ENCODE peak calls at places on chromosomes 6 and 20, in nine cellular contexts. W is BE2C, T is ovary, N is SK-N-MC, Z is mesendoderm, H is AG04450, S is SK-N-SH, L is sigmoid colon, E is HepG2. C is an unnamed sample.

GRCh38 chr6:43171284-43172126 is 436 bp downstream of the SRF start:
- DNase-seq in W (peak), T (no peak), N (no peak), Z (no peak), H (no peak), S (peak), L (no peak), E (no peak), C (no peak)

GRCh38 chr6:1871936-1872335 is 262.2 kb downstream of the FOXC1 start:
- DNase-seq in W (no peak), T (peak), N (no peak), Z (peak), H (no peak), S (peak), L (no peak), E (no peak), C (no peak)

GRCh38 chr6:24719125-24719931 is at the start of gene C6orf62:
- DNase-seq in W (peak), T (peak), N (peak), Z (peak), H (no peak), S (peak), L (no peak), E (no peak), C (no peak)

GRCh38 chr6:163637524-163637923 is 223.0 kb downstream of the QKI start:
- DNase-seq in W (no peak), T (no peak), N (no peak), Z (no peak), H (no peak), S (no peak), L (no peak), E (no peak), C (no peak)

GRCh38 chr6:33771342-33772113 is 17.4 kb downstream of the LEMD2 start:
- DNase-seq in W (peak), T (peak), N (peak), Z (peak), H (peak), S (peak), L (peak), E (no peak), C (peak)

GRCh38 chr20:59438201-59438600 is 137.8 kb downstream of the EDN3 start:
- DNase-seq in W (peak), T (no peak), N (no peak), Z (peak), H (no peak), S (no peak), L (no peak), E (no peak), C (no peak)

GRCh38 chr6:136613477-136613876 is 63.3 kb upstream of the MAP7 start:
- DNase-seq in W (no peak), T (no peak), N (no peak), Z (no peak), H (no peak), S (no peak), L (no peak), E (no peak), C (peak)

GRCh38 chr6:158287047-158287446 is 25.2 kb upstream of the TULP4 start:
- DNase-seq in W (no peak), T (no peak), N (no peak), Z (no peak), H (no peak), S (no peak), L (no peak), E (no peak), C (no peak)

GRCh38 chr20:38139919-38140753 is 24.9 kb downstream of the TGM2 start:
- DNase-seq in W (peak), T (no peak), N (peak), Z (peak), H (no peak), S (peak), L (peak), E (no peak), C (no peak)

GRCh38 chr20:48278961-48279481 is 493.7 kb upstream of the SULF2 start:
- DNase-seq in W (no peak), T (no peak), N (no peak), Z (peak), H (no peak), S (no peak), L (no peak), E (no peak), C (no peak)

GRCh38 chr6:4509506-4509905 is 266.7 kb upstream of the CDYL start:
- DNase-seq in W (no peak), T (no peak), N (no peak), Z (no peak), H (no peak), S (no peak), L (no peak), E (no peak), C (no peak)

GRCh38 chr6:7146079-7146828 is 38.5 kb downstream of the RREB1 start:
- DNase-seq in W (no peak), T (peak), N (no peak), Z (peak), H (no peak), S (no peak), L (peak), E (peak), C (no peak)

GRCh38 chr6:15839969-15840541 is 177.2 kb upstream of the DTNBP1 start:
- DNase-seq in W (no peak), T (no peak), N (no peak), Z (no peak), H (no peak), S (no peak), L (no peak), E (no peak), C (no peak)

GRCh38 chr6:159941286-159942113 is 27.4 kb upstream of the IGF2R start:
- DNase-seq in W (no peak), T (no peak), N (no peak), Z (peak), H (no peak), S (peak), L (no peak), E (peak), C (no peak)

GRCh38 chr6:155882527-155883333 is 427.1 kb upstream of the NOX3 start:
- DNase-seq in W (no peak), T (no peak), N (no peak), Z (no peak), H (no peak), S (no peak), L (no peak), E (no peak), C (peak)

GRCh38 chr6:99617131-99617530 is 10.5 kb downstream of the PRDM13 start:
- DNase-seq in W (no peak), T (no peak), N (no peak), Z (no peak), H (no peak), S (no peak), L (no peak), E (no peak), C (no peak)

GRCh38 chr6:128209771-128210170 is 308.9 kb upstream of the THEMIS start:
- DNase-seq in W (no peak), T (no peak), N (no peak), Z (peak), H (no peak), S (no peak), L (no peak), E (peak), C (peak)

GRCh38 chr20:16918366-16918765 is 170.2 kb downstream of the OTOR start:
- DNase-seq in W (no peak), T (no peak), N (no peak), Z (no peak), H (no peak), S (no peak), L (no peak), E (no peak), C (no peak)

GRCh38 chr20:63006611-63007471 is at the start of gene BHLHE23:
- DNase-seq in W (no peak), T (no peak), N (no peak), Z (peak), H (no peak), S (no peak), L (no peak), E (no peak), C (no peak)

GRCh38 chr20:63009044-63009961 is 2.5 kb upstream of the BHLHE23 start:
- DNase-seq in W (peak), T (peak), N (no peak), Z (peak), H (no peak), S (peak), L (peak), E (peak), C (no peak)

GRCh38 chr20:63008541-63009043 is 1.8 kb upstream of the BHLHE23 start:
- DNase-seq in W (no peak), T (no peak), N (no peak), Z (no peak), H (no peak), S (peak), L (no peak), E (no peak), C (no peak)

GRCh38 chr20:63007472-63007721 is 633 bp upstream of the BHLHE23 start:
- DNase-seq in W (no peak), T (no peak), N (no peak), Z (no peak), H (no peak), S (no peak), L (no peak), E (no peak), C (no peak)

GRCh38 chr20:63007722-63008488 is 1.1 kb upstream of the BHLHE23 start:
- DNase-seq in W (no peak), T (no peak), N (no peak), Z (peak), H (no peak), S (no peak), L (no peak), E (no peak), C (no peak)
- H3K4me3 ChIP-seq in W (no peak), T (no peak), N (no peak), Z (no peak), H (no peak), S (no peak), L (no peak), E (no peak), C (no peak)

GRCh38 chr6:44472250-44472945 is 84.9 kb downstream of the CDC5L start:
- DNase-seq in W (no peak), T (no peak), N (no peak), Z (peak), H (no peak), S (no peak), L (no peak), E (no peak), C (no peak)
- H3K4me3 ChIP-seq in W (no peak), T (no peak), N (no peak), Z (no peak), H (no peak), S (no peak), L (no peak), E (no peak), C (no peak)

DNA sequence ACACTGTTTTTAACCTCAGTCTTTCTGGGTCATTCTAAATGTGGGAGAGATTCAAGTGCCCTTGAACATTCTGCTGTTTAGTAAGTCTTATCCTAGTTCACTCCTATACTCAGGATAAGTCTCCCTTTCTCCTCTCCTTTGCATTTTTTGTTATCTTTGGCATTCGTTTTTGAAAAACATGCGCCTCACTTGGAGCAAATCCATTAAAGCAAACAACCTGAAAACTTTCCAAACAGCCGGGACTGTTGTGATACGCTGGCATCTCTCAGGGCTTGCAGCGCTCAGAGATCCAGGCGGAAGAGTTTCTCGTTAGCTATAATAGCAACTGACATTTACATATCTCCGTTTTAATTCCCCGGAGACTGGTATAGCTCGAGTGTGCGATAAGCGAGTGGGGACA is 114.4 kb upstream of the SOX4 start:
- DNase-seq in W (peak), T (peak), N (no peak), Z (no peak), H (no peak), S (peak), L (no peak), E (no peak), C (peak)
- H3K4me3 ChIP-seq in W (peak), T (peak), N (peak), Z (no peak), H (peak), S (peak), L (peak), E (no peak), C (no peak)

DNA sequence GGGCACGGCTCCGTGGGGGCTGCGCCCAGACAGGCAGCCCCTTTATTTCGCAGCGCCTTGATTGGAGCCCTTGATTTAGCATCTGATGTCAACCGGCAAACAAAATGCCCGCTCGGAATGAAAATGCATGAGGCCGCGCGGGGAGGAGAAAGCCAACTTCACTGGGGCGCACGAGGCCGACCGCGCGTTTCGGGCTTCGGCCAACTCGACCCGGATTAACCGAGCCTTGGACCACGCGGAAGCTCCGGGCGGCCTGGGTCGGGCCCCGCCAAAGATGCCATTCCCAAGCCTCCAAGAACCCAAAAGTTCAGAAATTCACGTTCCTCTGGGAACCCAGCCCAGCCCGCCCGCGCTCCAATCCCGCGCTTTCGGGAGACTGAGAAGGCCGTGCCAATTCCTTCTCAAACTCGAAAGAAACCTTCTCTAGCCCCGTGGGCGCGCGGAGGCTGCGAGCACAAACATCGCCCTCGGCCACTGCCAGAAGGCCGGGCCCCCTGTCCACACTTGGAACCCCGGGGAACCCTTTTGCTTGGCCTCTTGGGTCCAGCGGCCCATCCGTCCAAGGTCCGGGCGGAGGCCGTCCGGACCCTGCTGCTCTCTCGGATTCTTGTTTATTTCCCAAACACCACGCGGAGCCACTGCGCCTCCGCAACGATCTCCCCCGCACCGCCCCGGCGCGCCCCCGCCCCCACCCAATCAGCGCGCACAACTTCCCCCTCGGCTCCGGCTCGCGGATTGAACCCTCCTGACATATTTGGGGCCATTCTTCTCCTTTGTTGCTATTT is 816 bp upstream of the INSM1 start:
- DNase-seq in W (no peak), T (no peak), N (no peak), Z (peak), H (no peak), S (peak), L (no peak), E (no peak), C (no peak)
- H3K4me3 ChIP-seq in W (no peak), T (no peak), N (peak), Z (no peak), H (no peak), S (no peak), L (peak), E (no peak), C (no peak)